ENCODE peak calls at places on chromosomes 11 and 22, in four cellular contexts. N is Peyer's patch, D is body of pancreas, K is lower leg skin. Y is an unnamed sample.

GRCh38 chr11:48004456-48004855 is 24.1 kb downstream of the PTPRJ start:
- DNase-seq in N (no peak), D (no peak), K (no peak), Y (no peak)

GRCh38 chr11:73323464-73323863 is 15.4 kb downstream of the ARHGEF17 start:
- DNase-seq in N (peak; percentile 61), D (peak; percentile 57), K (peak; percentile 47), Y (no peak)

GRCh38 chr11:30426781-30427180 is 103.9 kb downstream of the ARL14EP start:
- DNase-seq in N (no peak), D (no peak), K (no peak), Y (no peak)

GRCh38 chr22:41915035-41915782 is at the start of gene SHISA8:
- DNase-seq in N (peak; percentile 71), D (peak; percentile 56), K (no peak), Y (peak; percentile 56)

GRCh38 chr11:78798567-78799170 is 224.0 kb upstream of the NARS2 start:
- DNase-seq in N (peak; percentile 72), D (peak; percentile 72), K (peak; percentile 61), Y (peak; percentile 81)

GRCh38 chr22:24975813-24976341 is 23.4 kb downstream of the KIAA1671 start:
- DNase-seq in N (no peak), D (no peak), K (peak; percentile 60), Y (no peak)

GRCh38 chr22:36362819-36363377 is 24.9 kb downstream of the MYH9 start:
- DNase-seq in N (no peak), D (no peak), K (no peak), Y (no peak)

GRCh38 chr11:9861860-9862725 is 198.2 kb downstream of the SWAP70 start:
- DNase-seq in N (no peak), D (peak; percentile 44), K (peak; percentile 28), Y (peak; percentile 61)

GRCh38 chr11:65906602-65907001 is 6.4 kb upstream of the FOSL1 start:
- DNase-seq in N (no peak), D (no peak), K (no peak), Y (no peak)

GRCh38 chr11:88489030-88489429 is 151.5 kb upstream of the CTSC start:
- DNase-seq in N (no peak), D (no peak), K (no peak), Y (no peak)

GRCh38 chr11:70437111-70437784 is 38.9 kb downstream of the CTTN start:
- DNase-seq in N (no peak), D (no peak), K (no peak), Y (no peak)

GRCh38 chr11:70460959-70461358 is 62.6 kb downstream of the CTTN start:
- DNase-seq in N (no peak), D (no peak), K (no peak), Y (no peak)

GRCh38 chr22:44753189-44754042 is 1.0 kb downstream of the ARHGAP8 start:
- DNase-seq in N (no peak), D (peak; percentile 61), K (no peak), Y (peak; percentile 54)

GRCh38 chr11:103923473-103923931 is 112.9 kb upstream of the DDI1 start:
- DNase-seq in N (no peak), D (no peak), K (no peak), Y (peak; percentile 4)

GRCh38 chr11:119120639-119121007 is 757 bp upstream of the HINFP start:
- DNase-seq in N (no peak), D (no peak), K (no peak), Y (no peak)

GRCh38 chr22:32591620-32592019 is 117.0 kb downstream of the FBXO7 start:
- DNase-seq in N (no peak), D (no peak), K (peak; percentile 41), Y (no peak)

GRCh38 chr11:33682019-33682418 is 18.6 kb downstream of the C11orf91 start:
- DNase-seq in N (no peak), D (no peak), K (peak; percentile 2), Y (no peak)
- TF ChIP-seq CTCF in N (no peak), D (no peak), K (no peak), Y (no peak)

DNA sequence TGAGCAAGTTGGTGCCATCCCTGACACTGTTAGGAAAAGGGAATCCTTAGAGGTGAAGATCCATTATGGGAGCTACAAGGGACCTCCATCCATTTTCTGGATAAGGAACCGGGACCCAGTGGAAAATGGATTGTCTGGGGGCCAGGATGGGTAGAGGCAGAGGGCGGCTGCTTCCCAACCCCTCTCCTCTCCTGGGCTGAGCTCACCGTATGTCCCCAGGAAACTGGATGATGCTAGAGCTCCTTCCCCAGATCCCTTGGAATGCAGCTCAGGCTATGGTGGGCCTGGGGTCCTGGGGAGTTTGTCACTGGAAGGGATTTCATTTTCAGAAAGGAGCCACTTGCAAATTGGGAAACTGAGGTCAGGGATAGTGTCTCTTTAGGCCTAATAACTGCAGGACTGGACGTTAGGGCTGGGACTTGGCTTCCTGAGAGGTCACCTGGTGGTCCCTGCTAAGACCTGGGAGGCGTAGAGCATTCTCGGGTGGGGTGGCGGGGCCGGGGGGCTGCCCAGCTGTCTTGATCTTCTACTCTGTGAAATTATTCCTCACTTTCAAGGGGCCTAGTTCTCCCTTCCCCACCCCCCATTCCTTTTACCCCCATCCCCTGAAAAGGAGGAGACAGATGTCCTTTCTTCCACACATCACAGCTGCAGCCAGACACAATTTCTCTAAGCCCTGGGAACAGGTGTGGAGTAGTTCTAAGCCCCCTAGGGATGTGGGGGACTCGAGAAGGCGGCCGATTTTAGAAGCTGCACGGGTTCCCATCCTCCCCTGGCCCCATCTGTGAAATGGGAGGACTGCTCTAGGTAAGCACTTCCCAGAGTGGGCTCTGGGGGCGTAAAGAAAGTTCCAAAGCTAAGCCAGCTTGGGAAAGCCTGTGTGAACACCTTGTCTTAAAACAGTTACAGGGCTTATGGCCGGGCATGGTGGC is 99.8 kb downstream of the PKNOX2 start:
- DNase-seq in N (no peak), D (no peak), K (no peak), Y (no peak)
- TF ChIP-seq CTCF in N (no peak), D (no peak), K (no peak), Y (no peak)

DNA sequence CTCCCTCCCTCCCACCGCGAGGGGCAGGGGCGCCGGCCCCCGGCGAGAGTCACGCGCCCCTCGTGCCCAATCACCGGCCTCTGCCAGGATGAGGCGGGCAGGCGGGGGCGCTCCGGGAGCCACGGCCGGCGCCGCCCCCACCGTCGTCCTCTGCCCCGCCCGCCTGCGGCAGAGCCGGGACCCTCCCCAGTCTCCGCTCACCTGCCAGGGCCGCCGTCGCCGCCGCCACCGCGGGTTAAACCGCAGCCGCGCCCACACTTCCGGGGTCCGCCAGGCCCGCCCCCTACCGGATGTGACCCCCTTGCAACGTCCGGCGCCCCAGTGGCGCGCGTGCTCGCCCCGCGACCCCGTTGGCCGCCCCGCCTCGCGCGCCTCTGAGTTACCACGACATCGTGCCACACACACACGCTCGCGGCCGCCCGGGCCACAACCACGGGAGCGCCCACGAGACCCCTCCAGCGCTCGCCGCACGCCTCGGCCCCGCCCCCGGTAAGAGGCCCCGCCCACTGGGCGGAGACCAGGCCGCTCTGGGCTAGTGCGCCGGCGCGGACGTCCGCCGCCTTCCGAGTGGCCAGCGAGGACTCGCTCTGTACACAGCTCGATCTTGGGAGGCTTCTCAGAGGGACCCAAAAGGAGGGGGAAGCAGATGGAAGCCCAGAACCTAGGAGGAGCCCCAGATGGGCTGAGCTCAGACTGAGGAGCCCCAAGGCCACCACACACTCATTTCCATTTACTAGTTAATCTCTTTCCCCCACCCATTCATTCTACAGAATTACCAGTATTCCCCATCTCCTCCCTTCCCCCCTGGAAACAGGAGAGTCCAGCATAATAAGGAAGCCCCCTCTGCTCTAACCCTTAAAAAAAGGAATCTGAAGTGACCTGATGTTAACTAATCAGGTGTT is at the start of gene VPS37C:
- DNase-seq in N (peak; percentile 95), D (peak; percentile 87), K (peak; percentile 74), Y (peak; percentile 95)
- TF ChIP-seq CTCF in N (peak; percentile 36), D (no peak), K (no peak), Y (no peak)

DNA sequence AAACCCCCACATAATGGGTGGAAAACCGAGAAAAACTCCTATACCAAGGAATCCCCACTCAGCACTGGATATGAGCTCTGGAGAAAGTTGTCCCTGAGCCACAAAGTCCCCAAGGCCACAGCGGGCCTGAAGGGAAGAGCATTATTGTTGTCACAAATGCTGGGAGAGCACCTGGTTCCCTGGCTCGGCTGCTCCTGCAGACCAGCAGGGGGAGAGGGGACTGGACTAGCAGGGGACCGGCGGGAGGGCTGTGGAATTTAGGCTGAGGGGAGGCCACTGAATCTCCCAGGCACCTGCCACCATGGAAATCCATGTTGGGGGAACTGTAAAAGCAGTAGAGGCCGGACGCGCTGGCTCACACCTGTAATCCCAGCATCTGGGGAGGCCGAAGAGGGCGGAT is 7.0 kb downstream of the PC start:
- DNase-seq in N (no peak), D (no peak), K (no peak), Y (no peak)
- TF ChIP-seq CTCF in N (no peak), D (no peak), K (no peak), Y (no peak)

GRCh38 chr22:50606126-50606525 is 5.5 kb downstream of the MAPK8IP2 start:
- DNase-seq in N (no peak), D (no peak), K (no peak), Y (no peak)
- TF ChIP-seq CTCF in N (no peak), D (no peak), K (no peak), Y (peak; percentile 29)

DNA sequence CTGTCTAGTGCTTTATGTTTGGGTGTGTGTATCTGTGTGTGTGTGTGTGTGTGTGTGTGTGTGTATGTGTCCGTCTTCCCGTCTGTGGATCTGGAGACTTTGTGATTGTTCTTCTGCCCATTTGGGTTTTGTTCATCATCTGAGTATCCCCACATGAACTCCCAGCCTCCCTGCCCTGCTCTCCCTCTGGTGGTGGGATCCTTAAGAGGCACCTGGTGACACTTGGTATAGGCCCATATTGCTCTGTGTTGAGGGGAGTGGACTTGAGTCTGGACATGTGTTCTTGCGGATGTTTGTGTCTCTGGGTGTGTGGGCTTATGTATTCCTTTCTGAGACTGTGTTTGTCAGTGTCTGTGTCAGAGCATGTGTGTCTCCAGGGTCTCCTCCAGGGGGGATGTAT is 15.3 kb downstream of the RCOR2 start:
- DNase-seq in N (no peak), D (no peak), K (no peak), Y (no peak)
- TF ChIP-seq CTCF in N (peak; percentile 28), D (peak; percentile 24), K (no peak), Y (peak; percentile 20)

GRCh38 chr22:30326704-30327362 is at the start of gene TBC1D10A:
- DNase-seq in N (peak; percentile 97), D (peak; percentile 97), K (peak; percentile 86), Y (peak; percentile 97)

GRCh38 chr22:30325724-30326703 is 727 bp downstream of the TBC1D10A start:
- DNase-seq in N (peak; percentile 57), D (peak; percentile 55), K (no peak), Y (peak; percentile 28)

GRCh38 chr22:30325065-30325720 is 1.5 kb downstream of the TBC1D10A start:
- DNase-seq in N (peak; percentile 50), D (peak; percentile 48), K (peak; percentile 81), Y (peak; percentile 39)

GRCh38 chr22:30328466-30329049 is 1.8 kb upstream of the TBC1D10A start:
- DNase-seq in N (peak; percentile 37), D (no peak), K (no peak), Y (no peak)

GRCh38 chr22:30327864-30328345 is 1.2 kb upstream of the TBC1D10A start:
- DNase-seq in N (no peak), D (peak; percentile 58), K (no peak), Y (peak; percentile 63)
- TF ChIP-seq CTCF in N (peak; percentile 4), D (peak; percentile 52), K (no peak), Y (no peak)

GRCh38 chr11:12089041-12089440 is 21.3 kb upstream of the MICAL2 start:
- DNase-seq in N (peak; percentile 16), D (no peak), K (no peak), Y (no peak)

GRCh38 chr11:12087075-12087775 is 23.2 kb upstream of the MICAL2 start:
- DNase-seq in N (peak; percentile 51), D (no peak), K (peak; percentile 66), Y (peak; percentile 55)

GRCh38 chr11:12089473-12089872 is 20.9 kb upstream of the MICAL2 start:
- DNase-seq in N (peak; percentile 29), D (no peak), K (no peak), Y (no peak)

GRCh38 chr11:12088531-12088930 is 21.9 kb upstream of the MICAL2 start:
- DNase-seq in N (peak; percentile 32), D (no peak), K (no peak), Y (no peak)

GRCh38 chr11:12088047-12088481 is 22.3 kb upstream of the MICAL2 start:
- DNase-seq in N (peak; percentile 74), D (peak; percentile 45), K (peak; percentile 82), Y (peak; percentile 55)
- TF ChIP-seq CTCF in N (peak; percentile 67), D (peak; percentile 25), K (no peak), Y (no peak)

Y was measured in Calu3.